ENCODE peak calls at places on chromosomes 1 and 21, in four cellular contexts. I is GM12892, B is AML-193, U is HEK293T. F is an unnamed sample.
A peak's percentile ranks its signal among the peaks of the same experiment; 100 is the strongest.

GRCh38 chr1:244301595-244302130 is 150.0 kb downstream of the ADSS2 start:
- DNase-seq in B (no peak), U (no peak), I (no peak), F (no peak)

GRCh38 chr21:22235866-22236590 is 1237.8 kb downstream of the NCAM2 start:
- DNase-seq in U (no peak), B (no peak), I (no peak), F (no peak)

GRCh38 chr1:87718241-87718950 is 389.7 kb downstream of the LMO4 start:
- DNase-seq in U (peak; percentile 48), B (no peak), I (no peak), F (no peak)

GRCh38 chr1:200974711-200975110 is 48.8 kb downstream of the KIF21B start:
- DNase-seq in I (no peak), B (no peak), U (no peak), F (no peak)

GRCh38 chr1:35032384-35032739 is 617 bp upstream of the ZMYM6 start:
- DNase-seq in I (no peak), B (no peak), U (no peak), F (no peak)

GRCh38 chr1:15948600-15949452 is 27.1 kb downstream of the ZBTB17 start:
- DNase-seq in B (no peak), U (no peak), I (no peak), F (no peak)

GRCh38 chr1:167518331-167518700 is at the start of gene CD247:
- DNase-seq in B (peak; percentile 56), U (no peak), I (no peak), F (no peak)

GRCh38 chr1:25922633-25923567 is 16.7 kb upstream of the STMN1 start:
- DNase-seq in B (peak; percentile 57), U (no peak), I (no peak), F (peak; percentile 76)

GRCh38 chr1:232459087-232459486 is 170.8 kb downstream of the SIPA1L2 start:
- DNase-seq in I (no peak), U (no peak), B (peak; percentile 7), F (no peak)

GRCh38 chr1:52037402-52037814 is 3.8 kb upstream of the KTI12 start:
- DNase-seq in U (no peak), I (no peak), B (no peak), F (no peak)

GRCh38 chr1:12549460-12550349 is 68.3 kb downstream of the DHRS3 start:
- DNase-seq in B (no peak), I (no peak), U (no peak), F (peak; percentile 20)

GRCh38 chr1:29180497-29181412 is 945 bp downstream of the SRSF4 start:
- DNase-seq in I (peak; percentile 29), B (peak; percentile 19), U (no peak), F (no peak)

GRCh38 chr1:77538956-77539509 is 143.4 kb downstream of the ZZZ3 start:
- DNase-seq in U (no peak), B (no peak), I (no peak), F (no peak)

GRCh38 chr21:38810826-38811164 is 5.1 kb downstream of the ETS2 start:
- DNase-seq in U (no peak), I (no peak), B (peak; percentile 37), F (no peak)

GRCh38 chr1:83950106-83950661 is 48.7 kb downstream of the TTLL7 start:
- DNase-seq in I (no peak), U (no peak), B (no peak), F (no peak)

F was measured in NCI-H2227 treated with DMSO at 0.1 percent for 48 hours.